ENCODE peak calls at places on chromosomes 12 and 14, in seven cellular contexts. One of them, this sample, is unnamed.
A peak's percentile ranks its signal among the peaks of the same experiment; 100 is the strongest.

GRCh38 chr14:102776761-102777710 is at the start of gene TRAF3:
- DNase-seq in dorsolateral prefrontal cortex: peak; percentile 51
- DNase-seq in CD4-positive, alpha-beta T cell: peak; percentile 79
- DNase-seq in prostate gland: no peak
- DNase-seq in fibroblast of lung: peak; percentile 45
- DNase-seq in MCF 10A: peak; percentile 48
- DNase-seq in BJ: no peak
- DNase-seq in this sample: peak; percentile 30

GRCh38 chr14:53411110-53411509 is 258.0 kb upstream of the DDHD1 start:
- DNase-seq in MCF 10A: no peak
- DNase-seq in dorsolateral prefrontal cortex: no peak
- DNase-seq in BJ: no peak
- DNase-seq in CD4-positive, alpha-beta T cell: no peak
- DNase-seq in prostate gland: no peak
- DNase-seq in fibroblast of lung: peak; percentile 90
- DNase-seq in this sample: no peak

GRCh38 chr12:117762143-117762542 is 206.6 kb downstream of the KSR2 start:
- DNase-seq in BJ: no peak
- DNase-seq in prostate gland: no peak
- DNase-seq in dorsolateral prefrontal cortex: no peak
- DNase-seq in CD4-positive, alpha-beta T cell: no peak
- DNase-seq in fibroblast of lung: no peak
- DNase-seq in MCF 10A: no peak
- DNase-seq in this sample: no peak

GRCh38 chr14:22871962-22872832 is 657 bp downstream of the LRP10 start:
- DNase-seq in MCF 10A: peak; percentile 90
- DNase-seq in BJ: no peak
- DNase-seq in dorsolateral prefrontal cortex: no peak
- DNase-seq in CD4-positive, alpha-beta T cell: peak; percentile 66
- DNase-seq in prostate gland: peak; percentile 89
- DNase-seq in fibroblast of lung: peak; percentile 82
- DNase-seq in this sample: peak; percentile 84

GRCh38 chr12:14854586-14855163 is 11.3 kb upstream of the ART4 start:
- DNase-seq in MCF 10A: no peak
- DNase-seq in fibroblast of lung: peak; percentile 75
- DNase-seq in CD4-positive, alpha-beta T cell: no peak
- DNase-seq in dorsolateral prefrontal cortex: no peak
- DNase-seq in prostate gland: no peak
- DNase-seq in BJ: no peak
- DNase-seq in this sample: no peak

GRCh38 chr14:95796846-95797245 is 79.8 kb upstream of the TUNAR start:
- DNase-seq in MCF 10A: no peak
- DNase-seq in CD4-positive, alpha-beta T cell: no peak
- DNase-seq in prostate gland: no peak
- DNase-seq in BJ: no peak
- DNase-seq in fibroblast of lung: no peak
- DNase-seq in dorsolateral prefrontal cortex: no peak
- DNase-seq in this sample: no peak

GRCh38 chr12:84785951-84786350 is 126.6 kb downstream of the SLC6A15 start:
- DNase-seq in dorsolateral prefrontal cortex: no peak
- DNase-seq in fibroblast of lung: peak; percentile 27
- DNase-seq in CD4-positive, alpha-beta T cell: no peak
- DNase-seq in BJ: peak; percentile 76
- DNase-seq in MCF 10A: no peak
- DNase-seq in prostate gland: no peak
- DNase-seq in this sample: no peak

GRCh38 chr14:82872494-82872893 is 1338.8 kb upstream of the SEL1L start:
- DNase-seq in BJ: no peak
- DNase-seq in prostate gland: no peak
- DNase-seq in MCF 10A: peak; percentile 4
- DNase-seq in dorsolateral prefrontal cortex: no peak
- DNase-seq in CD4-positive, alpha-beta T cell: no peak
- DNase-seq in fibroblast of lung: no peak
- DNase-seq in this sample: peak; percentile 9

GRCh38 chr14:101196795-101197590 is 293.5 kb upstream of the RTL1 start:
- DNase-seq in MCF 10A: no peak
- DNase-seq in dorsolateral prefrontal cortex: no peak
- DNase-seq in fibroblast of lung: no peak
- DNase-seq in prostate gland: no peak
- DNase-seq in CD4-positive, alpha-beta T cell: no peak
- DNase-seq in BJ: no peak
- DNase-seq in this sample: no peak

GRCh38 chr12:12992418-12993175 is 7.5 kb downstream of the HEBP1 start:
- DNase-seq in MCF 10A: peak; percentile 83
- DNase-seq in prostate gland: no peak
- DNase-seq in BJ: peak; percentile 73
- DNase-seq in dorsolateral prefrontal cortex: no peak
- DNase-seq in fibroblast of lung: peak; percentile 98
- DNase-seq in CD4-positive, alpha-beta T cell: no peak
- DNase-seq in this sample: no peak

GRCh38 chr14:34161351-34162169 is 210.7 kb upstream of the EGLN3 start:
- DNase-seq in BJ: no peak
- DNase-seq in CD4-positive, alpha-beta T cell: no peak
- DNase-seq in MCF 10A: peak; percentile 70
- DNase-seq in fibroblast of lung: no peak
- DNase-seq in dorsolateral prefrontal cortex: no peak
- DNase-seq in prostate gland: no peak
- DNase-seq in this sample: no peak

GRCh38 chr12:69392146-69392928 is 32.8 kb downstream of the YEATS4 start:
- DNase-seq in CD4-positive, alpha-beta T cell: no peak
- DNase-seq in dorsolateral prefrontal cortex: no peak
- DNase-seq in fibroblast of lung: no peak
- DNase-seq in MCF 10A: no peak
- DNase-seq in prostate gland: no peak
- DNase-seq in BJ: no peak
- DNase-seq in this sample: no peak

GRCh38 chr12:115776399-115776798 is 501.1 kb downstream of the MED13L start:
- DNase-seq in prostate gland: no peak
- DNase-seq in CD4-positive, alpha-beta T cell: no peak
- DNase-seq in MCF 10A: no peak
- DNase-seq in fibroblast of lung: no peak
- DNase-seq in BJ: no peak
- DNase-seq in dorsolateral prefrontal cortex: no peak
- DNase-seq in this sample: no peak

GRCh38 chr12:98870521-98870920 is 225.4 kb downstream of the APAF1 start:
- DNase-seq in dorsolateral prefrontal cortex: peak; percentile 22
- DNase-seq in MCF 10A: no peak
- DNase-seq in prostate gland: no peak
- DNase-seq in fibroblast of lung: no peak
- DNase-seq in CD4-positive, alpha-beta T cell: no peak
- DNase-seq in BJ: no peak
- DNase-seq in this sample: no peak

GRCh38 chr12:25648460-25648859 is 95.4 kb upstream of the LMNTD1 start:
- DNase-seq in BJ: peak; percentile 46
- DNase-seq in dorsolateral prefrontal cortex: peak; percentile 6
- DNase-seq in CD4-positive, alpha-beta T cell: no peak
- DNase-seq in fibroblast of lung: peak; percentile 63
- DNase-seq in prostate gland: peak; percentile 68
- DNase-seq in MCF 10A: peak; percentile 69
- DNase-seq in this sample: no peak

GRCh38 chr14:93239869-93240677 is 33.0 kb downstream of the UBR7 start:
- DNase-seq in dorsolateral prefrontal cortex: no peak
- DNase-seq in CD4-positive, alpha-beta T cell: no peak
- DNase-seq in fibroblast of lung: peak; percentile 78
- DNase-seq in MCF 10A: peak; percentile 60
- DNase-seq in BJ: peak; percentile 35
- DNase-seq in prostate gland: no peak
- DNase-seq in this sample: no peak

GRCh38 chr12:91370086-91370868 is 187.7 kb upstream of the DCN start:
- DNase-seq in prostate gland: no peak
- DNase-seq in MCF 10A: no peak
- DNase-seq in dorsolateral prefrontal cortex: no peak
- DNase-seq in fibroblast of lung: no peak
- DNase-seq in CD4-positive, alpha-beta T cell: no peak
- DNase-seq in BJ: no peak
- DNase-seq in this sample: no peak

GRCh38 chr14:61598980-61599379 is 96.3 kb upstream of the HIF1A start:
- DNase-seq in dorsolateral prefrontal cortex: no peak
- DNase-seq in CD4-positive, alpha-beta T cell: no peak
- DNase-seq in fibroblast of lung: no peak
- DNase-seq in MCF 10A: no peak
- DNase-seq in BJ: no peak
- DNase-seq in prostate gland: no peak
- DNase-seq in this sample: no peak

DNA sequence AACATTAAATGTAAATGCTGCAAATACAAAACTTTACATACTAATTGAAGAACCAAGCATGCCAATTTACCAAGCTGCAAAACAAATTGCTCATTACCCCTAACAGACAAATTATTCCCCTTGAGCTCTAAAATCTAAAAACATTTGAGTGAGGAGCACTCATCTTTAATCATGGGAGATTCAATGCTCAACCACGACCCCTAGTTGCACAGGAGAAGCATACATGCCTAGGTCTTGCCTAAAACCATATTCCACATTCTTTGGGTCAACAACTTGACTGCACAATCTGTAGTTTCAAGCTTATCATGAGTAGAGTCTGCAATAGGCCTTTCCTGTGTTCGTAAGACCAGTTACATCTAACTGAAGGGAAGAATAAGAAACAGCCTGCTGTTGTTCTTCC is 69.7 kb downstream of the MGAT4C start:
- DNase-seq in BJ: no peak
- DNase-seq in dorsolateral prefrontal cortex: no peak
- DNase-seq in prostate gland: no peak
- DNase-seq in fibroblast of lung: no peak
- DNase-seq in MCF 10A: peak; percentile 4
- DNase-seq in CD4-positive, alpha-beta T cell: no peak
- DNase-seq in this sample: no peak
- TF ChIP-seq CTCF in BJ: no peak
- TF ChIP-seq CTCF in dorsolateral prefrontal cortex: no peak
- TF ChIP-seq CTCF in prostate gland: no peak
- TF ChIP-seq CTCF in fibroblast of lung: no peak
- TF ChIP-seq CTCF in MCF 10A: no peak
- TF ChIP-seq CTCF in CD4-positive, alpha-beta T cell: no peak
- TF ChIP-seq CTCF in this sample: no peak

GRCh38 chr14:104728631-104729030 is 4.6 kb downstream of the ADSS1 start:
- DNase-seq in BJ: no peak
- DNase-seq in prostate gland: no peak
- DNase-seq in fibroblast of lung: no peak
- DNase-seq in dorsolateral prefrontal cortex: no peak
- DNase-seq in MCF 10A: no peak
- DNase-seq in CD4-positive, alpha-beta T cell: no peak
- DNase-seq in this sample: no peak

GRCh38 chr14:104725772-104726548 is 1.9 kb downstream of the ADSS1 start:
- DNase-seq in dorsolateral prefrontal cortex: no peak
- DNase-seq in prostate gland: no peak
- DNase-seq in CD4-positive, alpha-beta T cell: no peak
- DNase-seq in MCF 10A: no peak
- DNase-seq in fibroblast of lung: no peak
- DNase-seq in BJ: no peak
- DNase-seq in this sample: no peak

GRCh38 chr14:104724407-104724980 is 465 bp downstream of the ADSS1 start:
- DNase-seq in dorsolateral prefrontal cortex: no peak
- DNase-seq in BJ: no peak
- DNase-seq in CD4-positive, alpha-beta T cell: no peak
- DNase-seq in MCF 10A: no peak
- DNase-seq in fibroblast of lung: no peak
- DNase-seq in prostate gland: no peak
- DNase-seq in this sample: no peak

GRCh38 chr14:104724981-104725771 is 1.1 kb downstream of the ADSS1 start:
- DNase-seq in dorsolateral prefrontal cortex: no peak
- DNase-seq in BJ: no peak
- DNase-seq in prostate gland: no peak
- DNase-seq in CD4-positive, alpha-beta T cell: no peak
- DNase-seq in fibroblast of lung: peak; percentile 63
- DNase-seq in MCF 10A: no peak
- DNase-seq in this sample: peak; percentile 40

GRCh38 chr14:104726600-104727451 is 2.8 kb downstream of the ADSS1 start:
- DNase-seq in fibroblast of lung: no peak
- DNase-seq in prostate gland: no peak
- DNase-seq in BJ: no peak
- DNase-seq in dorsolateral prefrontal cortex: no peak
- DNase-seq in CD4-positive, alpha-beta T cell: no peak
- DNase-seq in MCF 10A: no peak
- DNase-seq in this sample: no peak
- TF ChIP-seq CTCF in fibroblast of lung: no peak
- TF ChIP-seq CTCF in prostate gland: no peak
- TF ChIP-seq CTCF in BJ: no peak
- TF ChIP-seq CTCF in dorsolateral prefrontal cortex: no peak
- TF ChIP-seq CTCF in CD4-positive, alpha-beta T cell: no peak
- TF ChIP-seq CTCF in MCF 10A: peak; percentile 18
- TF ChIP-seq CTCF in this sample: peak; percentile 39

DNA sequence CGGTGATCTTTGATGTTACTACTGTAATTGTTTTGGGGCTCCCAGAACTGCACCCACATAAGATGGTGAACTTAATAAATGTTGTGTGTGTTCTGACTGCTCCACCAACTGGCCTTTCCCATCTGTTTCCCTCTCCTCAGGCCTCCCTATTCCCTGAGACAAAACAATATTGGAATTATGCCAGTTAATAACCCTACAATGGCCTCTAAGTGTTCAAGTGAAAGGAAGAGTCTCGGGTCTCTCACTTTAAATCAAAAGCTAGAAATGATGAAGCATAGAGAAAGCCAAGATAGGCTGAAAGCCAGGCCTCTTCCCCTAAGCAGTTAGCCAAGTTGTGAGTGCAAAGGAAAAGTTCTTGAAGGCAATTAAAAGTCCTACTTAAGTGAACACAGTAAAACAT is 13.4 kb downstream of the ACOT6 start:
- DNase-seq in dorsolateral prefrontal cortex: no peak
- DNase-seq in MCF 10A: no peak
- DNase-seq in BJ: no peak
- DNase-seq in prostate gland: no peak
- DNase-seq in fibroblast of lung: no peak
- DNase-seq in CD4-positive, alpha-beta T cell: no peak
- DNase-seq in this sample: no peak
- TF ChIP-seq CTCF in dorsolateral prefrontal cortex: no peak
- TF ChIP-seq CTCF in MCF 10A: no peak
- TF ChIP-seq CTCF in BJ: no peak
- TF ChIP-seq CTCF in prostate gland: no peak
- TF ChIP-seq CTCF in fibroblast of lung: no peak
- TF ChIP-seq CTCF in CD4-positive, alpha-beta T cell: no peak
- TF ChIP-seq CTCF in this sample: no peak

GRCh38 chr14:36099619-36100018 is 76.9 kb downstream of the PTCSC3 start:
- DNase-seq in BJ: no peak
- DNase-seq in prostate gland: no peak
- DNase-seq in CD4-positive, alpha-beta T cell: no peak
- DNase-seq in MCF 10A: no peak
- DNase-seq in fibroblast of lung: no peak
- DNase-seq in dorsolateral prefrontal cortex: no peak
- DNase-seq in this sample: no peak

GRCh38 chr14:36105401-36105800 is 71.1 kb downstream of the PTCSC3 start:
- DNase-seq in CD4-positive, alpha-beta T cell: no peak
- DNase-seq in prostate gland: no peak
- DNase-seq in dorsolateral prefrontal cortex: no peak
- DNase-seq in BJ: no peak
- DNase-seq in fibroblast of lung: no peak
- DNase-seq in MCF 10A: peak; percentile 58
- DNase-seq in this sample: no peak
- TF ChIP-seq CTCF in CD4-positive, alpha-beta T cell: no peak
- TF ChIP-seq CTCF in prostate gland: no peak
- TF ChIP-seq CTCF in dorsolateral prefrontal cortex: no peak
- TF ChIP-seq CTCF in BJ: no peak
- TF ChIP-seq CTCF in fibroblast of lung: no peak
- TF ChIP-seq CTCF in MCF 10A: no peak
- TF ChIP-seq CTCF in this sample: peak; percentile 26

DNA sequence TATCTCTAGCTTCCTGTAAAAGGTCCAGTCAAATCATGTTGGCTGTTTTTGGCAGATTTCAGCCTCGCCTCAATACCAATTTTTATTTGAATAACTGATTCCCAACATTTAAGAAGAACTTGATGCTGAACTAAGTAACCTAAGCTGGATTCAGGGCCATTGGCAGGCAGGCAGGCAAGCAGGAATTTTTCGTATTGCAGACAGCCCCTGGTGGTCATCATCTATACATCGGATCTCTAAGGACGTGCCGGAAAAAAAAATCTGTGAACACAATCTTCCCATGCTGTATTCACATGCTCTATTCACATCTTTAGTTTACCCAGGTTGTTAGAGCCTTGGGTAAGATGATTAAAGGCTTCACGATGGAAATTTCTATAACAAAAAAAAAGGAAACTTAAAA is 7.0 kb downstream of the VCPKMT start:
- DNase-seq in MCF 10A: no peak
- DNase-seq in prostate gland: no peak
- DNase-seq in BJ: no peak
- DNase-seq in fibroblast of lung: peak; percentile 31
- DNase-seq in CD4-positive, alpha-beta T cell: no peak
- DNase-seq in dorsolateral prefrontal cortex: no peak
- DNase-seq in this sample: peak; percentile 9
- TF ChIP-seq CTCF in MCF 10A: peak; percentile 14
- TF ChIP-seq CTCF in prostate gland: no peak
- TF ChIP-seq CTCF in BJ: peak; percentile 37
- TF ChIP-seq CTCF in fibroblast of lung: no peak
- TF ChIP-seq CTCF in CD4-positive, alpha-beta T cell: no peak
- TF ChIP-seq CTCF in dorsolateral prefrontal cortex: no peak
- TF ChIP-seq CTCF in this sample: peak; percentile 58